ENCODE peak calls at places on chromosomes 3 and 15, in four cellular contexts. B is breast epithelium, A is heart left ventricle, W is HCT116. R is an unnamed sample.

GRCh38 chr3:169387751-169388696 is 275.5 kb downstream of the MECOM start:
- DNase-seq in B (no peak), A (peak), W (no peak), R (no peak)

GRCh38 chr3:44402548-44402947 is 64.0 kb downstream of the TCAIM start:
- DNase-seq in B (no peak), A (no peak), W (no peak), R (no peak)

GRCh38 chr3:177978948-177979347 is 557.3 kb upstream of the KCNMB2 start:
- DNase-seq in B (no peak), A (no peak), W (no peak), R (no peak)

GRCh38 chr15:90598053-90598577 is 68.4 kb downstream of the CRTC3 start:
- DNase-seq in B (no peak), A (peak), W (no peak), R (peak)

GRCh38 chr3:56654460-56654859 is 28.6 kb downstream of the TASOR start:
- DNase-seq in B (no peak), A (no peak), W (no peak), R (no peak)

GRCh38 chr15:75149911-75150709 is 51.6 kb upstream of the C15orf39 start:
- DNase-seq in B (no peak), A (no peak), W (peak), R (no peak)

GRCh38 chr3:178169421-178169820 is 366.8 kb upstream of the KCNMB2 start:
- DNase-seq in B (no peak), A (no peak), W (no peak), R (no peak)

GRCh38 chr3:69439683-69440270 is 53.9 kb upstream of the FRMD4B start:
- DNase-seq in B (no peak), A (no peak), W (peak), R (no peak)

GRCh38 chr15:40746916-40747418 is 8.1 kb downstream of the RMDN3 start:
- DNase-seq in B (no peak), A (no peak), W (no peak), R (no peak)

GRCh38 chr15:94164202-94164807 is 67.1 kb upstream of the MCTP2 start:
- DNase-seq in B (no peak), A (peak), W (peak), R (peak)

GRCh38 chr15:22949074-22949547 is 31.1 kb downstream of the CYFIP1 start:
- DNase-seq in B (peak), A (peak), W (no peak), R (peak)

GRCh38 chr3:104460477-104461406 is 906.0 kb upstream of the ALCAM start:
- DNase-seq in B (no peak), A (no peak), W (peak), R (no peak)

GRCh38 chr3:112653209-112653871 is 12.4 kb upstream of the CCDC80 start:
- DNase-seq in B (no peak), A (peak), W (no peak), R (no peak)

GRCh38 chr15:83192742-83193141 is 14.9 kb downstream of the HDGFL3 start:
- DNase-seq in B (no peak), A (no peak), W (no peak), R (no peak)

GRCh38 chr3:27629381-27629780 is 92.7 kb downstream of the EOMES start:
- DNase-seq in B (no peak), A (no peak), W (no peak), R (no peak)

GRCh38 chr3:57098418-57099310 is 38.2 kb downstream of the SPATA12 start:
- DNase-seq in B (no peak), A (no peak), W (no peak), R (no peak)

GRCh38 chr3:194023501-194024280 is 112.3 kb upstream of the HES1 start:
- DNase-seq in B (no peak), A (no peak), W (no peak), R (no peak)

GRCh38 chr3:128554465-128555097 is 61.6 kb upstream of the GATA2 start:
- DNase-seq in B (no peak), A (no peak), W (no peak), R (no peak)

GRCh38 chr15:26771917-26772587 is 814 bp downstream of the GABRB3 start:
- DNase-seq in B (no peak), A (no peak), W (no peak), R (no peak)

GRCh38 chr3:98954806-98955205 is 53.3 kb upstream of the DCBLD2 start:
- DNase-seq in B (no peak), A (no peak), W (peak), R (no peak)

GRCh38 chr3:172272699-172273098 is 175.6 kb downstream of the GHSR start:
- DNase-seq in B (no peak), A (no peak), W (no peak), R (no peak)

GRCh38 chr3:183394150-183394549 is 34.3 kb downstream of the MCF2L2 start:
- DNase-seq in B (no peak), A (no peak), W (no peak), R (no peak)

DNA sequence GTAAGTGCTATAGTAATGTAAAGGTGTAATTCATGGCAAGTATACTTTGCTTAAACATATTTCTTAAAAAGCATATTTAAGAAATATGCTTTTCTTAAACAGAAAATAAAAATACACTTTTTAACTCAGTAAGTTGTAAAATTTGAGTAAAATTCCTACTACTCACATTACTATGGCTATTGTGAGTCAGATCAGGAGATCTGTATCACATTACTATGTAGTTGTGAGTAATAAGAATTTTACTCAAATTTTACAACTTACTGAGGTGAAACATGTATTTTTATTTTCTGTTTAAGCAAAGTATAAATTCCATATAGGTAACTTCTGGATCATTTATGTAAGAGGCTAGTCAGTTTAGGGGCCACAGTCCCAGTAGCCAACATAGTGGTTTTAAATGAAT is 8.5 kb downstream of the GPR87 start:
- DNase-seq in B (no peak), A (no peak), W (no peak), R (no peak)
- TF ChIP-seq POLR2A in B (no peak), A (no peak), W (no peak), R (no peak)

DNA sequence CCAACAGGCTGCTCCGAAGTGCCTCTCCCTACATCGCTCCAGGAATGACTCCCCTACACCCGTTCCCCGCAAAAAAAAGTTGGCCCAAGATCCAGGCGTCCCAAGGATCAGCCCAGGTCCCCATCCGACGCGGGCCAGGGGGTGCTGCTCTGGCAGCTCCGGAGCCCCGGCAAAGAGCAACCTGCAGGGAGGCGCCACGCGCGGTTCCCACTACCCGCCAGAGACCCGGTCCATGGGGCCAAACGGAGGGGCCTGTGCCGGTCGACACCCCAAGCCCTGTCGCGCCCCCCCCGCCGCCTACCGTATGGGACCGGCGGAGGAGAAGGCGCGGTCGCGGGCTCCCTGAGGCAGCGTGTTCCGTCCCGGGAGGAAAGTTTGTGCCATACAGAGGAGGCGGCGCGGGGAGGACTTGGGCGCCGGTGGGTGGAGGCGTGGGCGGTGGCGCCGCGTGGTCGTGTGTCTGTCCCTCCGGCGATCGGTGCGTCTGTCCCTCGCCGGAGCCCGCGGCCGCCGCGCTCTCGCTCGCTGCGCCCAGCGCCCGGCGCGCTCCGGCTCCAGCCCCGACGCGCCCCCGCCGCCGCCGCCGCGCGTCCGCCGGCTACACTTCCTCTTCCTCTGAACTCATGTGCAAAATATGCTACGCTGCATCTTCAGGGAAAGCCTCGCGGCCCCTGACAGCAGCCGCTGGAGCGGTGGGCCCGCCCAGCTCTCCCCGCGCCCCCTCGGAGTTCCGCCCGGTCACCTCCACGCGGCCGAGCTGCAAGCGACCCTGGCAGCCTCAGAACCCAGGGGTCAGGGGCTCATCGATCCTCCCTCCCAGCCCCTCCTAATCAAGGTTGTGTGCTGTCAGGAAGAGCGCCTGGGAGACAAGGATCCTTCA is at the start of gene RFTN1:
- DNase-seq in B (no peak), A (peak), W (no peak), R (peak)
- TF ChIP-seq POLR2A in B (no peak), A (no peak), W (no peak), R (no peak)

GRCh38 chr3:14137445-14137844 is 12.6 kb downstream of the TMEM43 start:
- DNase-seq in B (no peak), A (no peak), W (no peak), R (peak)

GRCh38 chr3:14139771-14140170 is 14.9 kb downstream of the TMEM43 start:
- DNase-seq in B (no peak), A (no peak), W (no peak), R (no peak)

GRCh38 chr3:14137004-14137403 is 12.2 kb downstream of the TMEM43 start:
- DNase-seq in B (no peak), A (peak), W (no peak), R (peak)

GRCh38 chr3:14138878-14139659 is 14.2 kb downstream of the TMEM43 start:
- DNase-seq in B (no peak), A (no peak), W (no peak), R (no peak)

DNA sequence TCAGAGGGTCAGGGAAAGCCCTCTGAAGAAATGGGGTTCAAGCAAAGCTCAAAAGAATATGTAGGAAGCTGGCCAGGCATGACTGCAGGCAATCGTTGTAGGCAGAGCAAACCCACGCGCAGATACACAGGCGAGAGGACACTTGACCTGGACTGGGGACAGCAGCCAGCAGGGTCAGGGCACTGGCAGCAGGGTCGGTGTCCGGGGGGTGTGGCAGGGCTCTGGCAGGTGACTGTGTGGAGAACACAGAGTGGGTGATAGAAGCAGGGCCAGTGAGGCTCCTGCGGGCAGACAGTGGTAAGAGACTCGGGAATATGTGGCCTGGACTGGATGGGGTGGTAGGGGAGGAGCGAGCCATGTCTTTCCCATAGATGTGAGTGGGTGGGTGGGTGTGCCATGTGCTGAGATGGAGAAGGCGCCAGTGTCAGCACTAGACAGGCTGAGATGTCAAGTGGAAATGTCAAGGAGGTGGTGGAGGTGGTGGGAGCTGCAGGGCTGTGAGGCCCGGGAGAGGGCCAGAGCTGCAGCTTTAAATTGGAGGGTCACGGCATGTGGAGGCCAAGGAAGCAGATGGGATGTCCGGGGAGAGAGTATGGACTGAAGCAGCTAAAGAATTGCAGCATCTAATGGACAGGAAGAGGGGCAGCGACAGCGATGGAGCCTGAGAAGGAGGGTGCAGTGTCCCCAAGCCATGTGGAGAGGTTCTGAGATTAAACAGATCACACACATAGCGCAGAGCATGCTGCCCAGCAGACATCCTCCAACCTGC is 13.4 kb downstream of the TMEM43 start:
- DNase-seq in B (no peak), A (no peak), W (no peak), R (no peak)
- TF ChIP-seq POLR2A in B (no peak), A (no peak), W (no peak), R (no peak)

GRCh38 chr3:61625429-61625828 is 64.1 kb downstream of the PTPRG start:
- DNase-seq in B (no peak), A (no peak), W (no peak), R (no peak)

GRCh38 chr3:61628636-61629035 is 67.3 kb downstream of the PTPRG start:
- DNase-seq in B (no peak), A (no peak), W (no peak), R (no peak)

GRCh38 chr3:61627768-61628185 is 66.4 kb downstream of the PTPRG start:
- DNase-seq in B (no peak), A (no peak), W (no peak), R (peak)

GRCh38 chr3:61624300-61624699 is 62.9 kb downstream of the PTPRG start:
- DNase-seq in B (no peak), A (no peak), W (no peak), R (no peak)

DNA sequence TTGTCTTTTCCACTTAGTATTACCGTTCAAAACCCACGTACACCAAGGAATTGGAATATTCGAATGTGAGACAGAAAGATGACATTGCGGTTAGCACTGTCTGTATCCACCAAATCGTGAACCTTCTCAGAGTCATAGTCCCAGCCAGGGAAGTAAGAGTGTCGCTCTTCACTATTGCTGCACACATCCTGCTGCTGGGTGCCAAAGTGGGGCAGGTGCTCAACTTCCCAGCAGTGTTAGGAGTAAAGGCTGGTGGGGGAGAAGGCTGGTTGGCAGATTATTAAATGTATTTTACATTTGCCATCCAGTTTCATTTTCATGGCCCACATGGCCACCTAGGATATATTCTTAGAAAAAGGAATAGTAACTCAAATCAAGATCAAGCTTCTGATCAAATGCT is 65.1 kb downstream of the PTPRG start:
- DNase-seq in B (no peak), A (no peak), W (no peak), R (no peak)
- TF ChIP-seq POLR2A in B (no peak), A (no peak), W (no peak), R (no peak)

GRCh38 chr15:44426975-44427755 is at the start of gene CTDSPL2:
- DNase-seq in B (peak), A (peak), W (peak), R (peak)
- TF ChIP-seq POLR2A in B (peak), A (no peak), W (peak), R (peak)

GRCh38 chr15:77870195-77871065 is 207.1 kb downstream of the TBC1D2B start:
- DNase-seq in B (peak), A (peak), W (peak), R (peak)
- TF ChIP-seq POLR2A in B (no peak), A (no peak), W (no peak), R (no peak)

GRCh38 chr3:196712514-196713413 is 587 bp downstream of the PIGX start:
- DNase-seq in B (peak), A (peak), W (no peak), R (peak)
- TF ChIP-seq POLR2A in B (no peak), A (no peak), W (no peak), R (no peak)

R was measured in adrenal gland.